ENCODE peak calls at places on chromosomes 6 and 20, in nine cellular contexts. One of them, this sample, is unnamed.

GRCh38 chr20:36079486-36079885 is 75.1 kb upstream of the EPB41L1 start:
- DNase-seq in RWPE1: no peak
- DNase-seq in NCI-H2171: no peak
- DNase-seq in NCI-H1092: no peak
- DNase-seq in AG10803: no peak
- DNase-seq in sigmoid colon: no peak
- DNase-seq in omental fat pad: no peak
- DNase-seq in T-cell: no peak
- DNase-seq in CD8-positive, alpha-beta T cell: no peak
- DNase-seq in this sample: no peak

GRCh38 chr6:32865724-32866443 is 11.9 kb downstream of the PSMB9 start:
- DNase-seq in CD8-positive, alpha-beta T cell: no peak
- DNase-seq in NCI-H1092: no peak
- DNase-seq in sigmoid colon: no peak
- DNase-seq in NCI-H2171: no peak
- DNase-seq in AG10803: no peak
- DNase-seq in omental fat pad: no peak
- DNase-seq in T-cell: no peak
- DNase-seq in RWPE1: no peak
- DNase-seq in this sample: no peak

GRCh38 chr6:135853986-135854385 is 2.5 kb downstream of the PDE7B start:
- DNase-seq in NCI-H2171: no peak
- DNase-seq in RWPE1: no peak
- DNase-seq in omental fat pad: no peak
- DNase-seq in AG10803: peak
- DNase-seq in NCI-H1092: no peak
- DNase-seq in T-cell: no peak
- DNase-seq in sigmoid colon: no peak
- DNase-seq in CD8-positive, alpha-beta T cell: no peak
- DNase-seq in this sample: no peak

GRCh38 chr6:42452171-42453026 is 673 bp upstream of the TRERF1 start:
- DNase-seq in CD8-positive, alpha-beta T cell: peak
- DNase-seq in sigmoid colon: peak
- DNase-seq in NCI-H2171: no peak
- DNase-seq in RWPE1: peak
- DNase-seq in NCI-H1092: peak
- DNase-seq in AG10803: peak
- DNase-seq in omental fat pad: no peak
- DNase-seq in T-cell: peak
- DNase-seq in this sample: no peak

GRCh38 chr6:157592566-157592965 is 211.6 kb downstream of the ZDHHC14 start:
- DNase-seq in CD8-positive, alpha-beta T cell: no peak
- DNase-seq in NCI-H1092: no peak
- DNase-seq in NCI-H2171: no peak
- DNase-seq in AG10803: no peak
- DNase-seq in T-cell: no peak
- DNase-seq in RWPE1: no peak
- DNase-seq in sigmoid colon: no peak
- DNase-seq in omental fat pad: no peak
- DNase-seq in this sample: no peak

GRCh38 chr6:14881399-14881798 is 364.5 kb upstream of the JARID2 start:
- DNase-seq in RWPE1: peak
- DNase-seq in NCI-H1092: no peak
- DNase-seq in CD8-positive, alpha-beta T cell: no peak
- DNase-seq in AG10803: peak
- DNase-seq in sigmoid colon: no peak
- DNase-seq in NCI-H2171: no peak
- DNase-seq in omental fat pad: no peak
- DNase-seq in T-cell: no peak
- DNase-seq in this sample: no peak

GRCh38 chr6:147508073-147508870 is at the start of gene SAMD5:
- DNase-seq in omental fat pad: no peak
- DNase-seq in sigmoid colon: peak
- DNase-seq in T-cell: no peak
- DNase-seq in CD8-positive, alpha-beta T cell: no peak
- DNase-seq in NCI-H2171: peak
- DNase-seq in NCI-H1092: no peak
- DNase-seq in RWPE1: peak
- DNase-seq in AG10803: peak
- DNase-seq in this sample: no peak

GRCh38 chr20:57609842-57610167 is 10.4 kb downstream of the ZBP1 start:
- DNase-seq in sigmoid colon: no peak
- DNase-seq in RWPE1: no peak
- DNase-seq in CD8-positive, alpha-beta T cell: no peak
- DNase-seq in T-cell: no peak
- DNase-seq in AG10803: no peak
- DNase-seq in NCI-H2171: no peak
- DNase-seq in omental fat pad: no peak
- DNase-seq in NCI-H1092: no peak
- DNase-seq in this sample: no peak

GRCh38 chr20:37359331-37359730 is 13.4 kb downstream of the SRC start:
- DNase-seq in NCI-H1092: no peak
- DNase-seq in AG10803: no peak
- DNase-seq in RWPE1: no peak
- DNase-seq in CD8-positive, alpha-beta T cell: no peak
- DNase-seq in omental fat pad: no peak
- DNase-seq in sigmoid colon: peak
- DNase-seq in T-cell: no peak
- DNase-seq in NCI-H2171: no peak
- DNase-seq in this sample: no peak

GRCh38 chr6:3888153-3888957 is 39.2 kb downstream of the FAM50B start:
- DNase-seq in T-cell: no peak
- DNase-seq in RWPE1: no peak
- DNase-seq in sigmoid colon: no peak
- DNase-seq in omental fat pad: no peak
- DNase-seq in AG10803: peak
- DNase-seq in NCI-H2171: no peak
- DNase-seq in CD8-positive, alpha-beta T cell: no peak
- DNase-seq in NCI-H1092: no peak
- DNase-seq in this sample: no peak